ENCODE peak calls at places on chromosomes 4 and X, in eight cellular contexts. R is activated B cell treated with CpG ODN at 0.5 μM for 24 hours, X is fibroblast of the aortic adventitia, W is heart right ventricle, B is HCT116, F is astrocyte, V is astrocyte of the spinal cord, L is ovary. Q is an unnamed sample.

GRCh38 chr4:74038161-74039064 is at the start of gene CXCL3:
- DNase-seq in V (peak; percentile 73), L (peak; percentile 52), R (peak; percentile 16), W (peak; percentile 79), F (no peak), B (no peak), X (peak; percentile 74), Q (peak; percentile 79)

GRCh38 chr4:99022566-99022965 is 27.0 kb downstream of the METAP1 start:
- DNase-seq in W (no peak), L (no peak), R (no peak), V (no peak), B (no peak), F (no peak), X (no peak), Q (no peak)

GRCh38 chrX:46922601-46923000 is 10.4 kb downstream of the JADE3 start:
- DNase-seq in W (no peak), B (no peak), F (no peak), X (no peak), V (no peak), L (no peak), R (no peak), Q (no peak)

GRCh38 chrX:7109838-7110793 is 37.4 kb upstream of the STS start:
- DNase-seq in X (no peak), W (no peak), R (no peak), B (no peak), V (no peak), L (no peak), F (no peak), Q (no peak)

GRCh38 chrX:17081535-17081934 is 135.1 kb downstream of the REPS2 start:
- DNase-seq in B (no peak), V (no peak), L (no peak), X (peak; percentile 3), W (no peak), F (no peak), R (no peak), Q (no peak)

GRCh38 chr4:122700178-122700725 is 32.3 kb upstream of the BBS12 start:
- DNase-seq in V (peak; percentile 58), R (no peak), L (peak; percentile 89), B (peak; percentile 18), F (peak; percentile 49), X (peak; percentile 48), W (peak; percentile 64), Q (no peak)

GRCh38 chrX:32289356-32289755 is 922.0 kb downstream of the DMD start:
- DNase-seq in R (no peak), V (no peak), B (no peak), W (no peak), X (no peak), L (no peak), F (no peak), Q (no peak)

GRCh38 chr4:110611968-110612447 is 10.9 kb downstream of the PITX2 start:
- DNase-seq in B (no peak), X (no peak), W (no peak), V (no peak), R (no peak), L (no peak), F (no peak), Q (no peak)

GRCh38 chrX:45322820-45323219 is 122.1 kb upstream of the DIPK2B start:
- DNase-seq in F (peak; percentile 22), L (no peak), V (peak; percentile 59), X (peak; percentile 32), W (no peak), R (no peak), B (no peak), Q (no peak)

GRCh38 chr4:168803727-168804126 is 206.3 kb downstream of the CBR4 start:
- DNase-seq in B (no peak), X (peak; percentile 77), L (no peak), W (no peak), R (no peak), F (peak; percentile 94), V (peak; percentile 87), Q (no peak)

GRCh38 chr4:181688416-181688815 is 554.8 kb upstream of the TENM3 start:
- DNase-seq in F (peak; percentile 90), R (no peak), L (no peak), X (no peak), V (peak; percentile 86), W (no peak), B (no peak), Q (no peak)

GRCh38 chr4:71230258-71230594 is 108.6 kb upstream of the SLC4A4 start:
- DNase-seq in W (no peak), B (no peak), F (no peak), R (no peak), L (no peak), V (peak; percentile 8), X (no peak), Q (no peak)

GRCh38 chrX:71143508-71143907 is 1.1 kb upstream of the NLGN3 start:
- DNase-seq in L (peak; percentile 49), X (peak; percentile 63), F (no peak), B (no peak), R (no peak), V (peak; percentile 15), W (no peak), Q (no peak)

GRCh38 chr4:7960790-7961655 is 21.4 kb upstream of the AFAP1 start:
- DNase-seq in X (peak; percentile 100), B (no peak), W (no peak), V (peak; percentile 99), R (no peak), F (peak; percentile 100), L (peak; percentile 51), Q (no peak)

GRCh38 chrX:37383313-37383712 is 34.1 kb downstream of the PRRG1 start:
- DNase-seq in L (no peak), W (no peak), B (no peak), X (no peak), F (no peak), V (no peak), R (no peak), Q (no peak)

GRCh38 chr4:125727931-125728330 is 413.2 kb downstream of the FAT4 start:
- DNase-seq in L (no peak), V (peak; percentile 16), X (peak; percentile 36), W (no peak), R (no peak), F (no peak), B (no peak), Q (no peak)

GRCh38 chr4:147855670-147856069 is 123.8 kb downstream of the ARHGAP10 start:
- DNase-seq in L (no peak), X (no peak), R (no peak), W (no peak), V (no peak), F (no peak), B (no peak), Q (no peak)

GRCh38 chr4:170884965-170885583 is 795.3 kb upstream of the AADAT start:
- DNase-seq in V (no peak), X (no peak), R (no peak), W (no peak), L (no peak), B (no peak), F (no peak), Q (no peak)

GRCh38 chr4:78517050-78517652 is 34.4 kb upstream of the ANXA3 start:
- DNase-seq in B (no peak), X (peak; percentile 66), W (no peak), L (no peak), R (no peak), F (peak; percentile 23), V (peak; percentile 51), Q (no peak)

GRCh38 chr4:7280906-7281305 is 88.6 kb downstream of the SORCS2 start:
- DNase-seq in V (no peak), L (no peak), F (peak; percentile 36), B (no peak), X (peak; percentile 23), R (no peak), W (no peak), Q (no peak)

DNA sequence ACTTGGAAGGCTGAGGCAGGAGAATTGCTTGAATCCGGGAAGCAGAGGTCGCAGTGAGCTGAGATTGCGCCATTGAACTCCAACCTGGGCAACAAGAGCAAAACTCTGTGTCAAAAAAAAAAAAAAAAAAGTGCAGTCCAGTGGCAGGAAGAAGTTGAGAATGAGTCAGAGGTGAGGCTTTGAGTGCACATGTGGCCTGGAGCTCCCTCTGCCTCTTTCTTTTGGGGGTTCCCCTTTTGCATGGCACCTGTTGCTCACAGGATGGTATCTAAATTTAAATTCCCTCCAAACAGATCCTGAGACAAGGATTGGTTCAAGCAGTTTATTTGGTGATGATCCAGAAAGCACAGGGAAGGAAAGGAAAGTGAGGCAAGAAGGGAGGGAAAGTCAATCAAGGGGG is 151.4 kb upstream of the STX18 start:
- DNase-seq in W (no peak), R (no peak), B (no peak), L (no peak), V (no peak), F (peak; percentile 12), X (no peak), Q (no peak)
- TF ChIP-seq CTCF in W (no peak), R (no peak), B (no peak), L (no peak), V (no peak), F (no peak), X (no peak), Q (no peak)

GRCh38 chrX:133523094-133523493 is 107.8 kb upstream of the GPC4 start:
- DNase-seq in R (no peak), V (no peak), F (peak; percentile 33), L (no peak), X (peak; percentile 13), B (no peak), W (no peak), Q (no peak)
- TF ChIP-seq CTCF in R (no peak), V (no peak), F (no peak), L (no peak), X (no peak), B (no peak), W (no peak), Q (no peak)

GRCh38 chrX:131818297-131818936 is 204.7 kb upstream of the STK26 start:
- DNase-seq in W (no peak), V (no peak), R (no peak), L (no peak), X (no peak), F (no peak), B (no peak), Q (no peak)

GRCh38 chrX:131812847-131813825 is 210.0 kb upstream of the STK26 start:
- DNase-seq in B (no peak), W (no peak), R (peak; percentile 46), X (peak; percentile 93), F (peak; percentile 54), V (peak; percentile 85), L (peak; percentile 81), Q (no peak)

GRCh38 chrX:131821945-131822622 is 201.0 kb upstream of the STK26 start:
- DNase-seq in W (no peak), V (peak; percentile 86), X (peak; percentile 95), B (no peak), F (peak; percentile 59), R (no peak), L (peak; percentile 76), Q (no peak)

GRCh38 chrX:131816551-131817136 is 206.5 kb upstream of the STK26 start:
- DNase-seq in W (no peak), R (peak; percentile 26), X (peak; percentile 91), F (peak; percentile 46), L (peak; percentile 74), B (no peak), V (peak; percentile 85), Q (no peak)
- TF ChIP-seq CTCF in W (peak; percentile 24), R (no peak), X (peak; percentile 42), F (no peak), L (peak; percentile 55), B (no peak), V (peak; percentile 5), Q (no peak)

DNA sequence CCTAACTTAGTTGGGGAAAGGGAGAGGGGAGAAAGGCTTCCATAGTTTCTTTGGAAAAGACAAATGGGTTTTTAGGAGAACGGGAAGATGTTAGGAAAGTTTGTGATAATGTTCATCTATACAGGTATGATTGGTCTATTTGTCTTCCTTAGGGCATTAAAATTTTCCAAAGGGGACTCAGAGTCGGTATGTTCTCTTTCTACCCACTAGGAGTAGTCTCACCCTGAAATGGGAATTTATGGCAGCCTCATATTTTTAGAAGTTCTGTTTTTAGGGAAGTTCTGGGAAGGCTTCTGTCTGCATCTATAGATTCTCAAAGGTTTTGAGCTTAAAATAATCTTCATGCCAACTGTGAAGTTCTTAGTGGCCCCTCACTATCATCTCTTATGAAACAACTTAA is 637.3 kb downstream of the ADGRL3 start:
- DNase-seq in F (no peak), W (no peak), L (no peak), X (no peak), B (no peak), V (no peak), R (no peak), Q (no peak)
- TF ChIP-seq CTCF in F (no peak), W (no peak), L (no peak), X (no peak), B (no peak), V (no peak), R (no peak), Q (no peak)